ENCODE peak calls at places on chromosomes 6 and 20, in seven cellular contexts. One of them, this sample, is unnamed. For H3K9me3, the result is how much of the 10 kb centered on the place peaks cover.

GRCh38 chr6:100906325-100906724 is 25.2 kb upstream of the ASCC3 start:
- DNase-seq in hepatocyte: no peak
- DNase-seq in PC-3: no peak
- DNase-seq in IMR-90: no peak
- DNase-seq in ovary: no peak
- DNase-seq in naive thymus-derived CD4-positive, alpha-beta T cell: no peak
- DNase-seq in A549: no peak
- DNase-seq in this sample: no peak

GRCh38 chr20:44734938-44735337 is 10.7 kb upstream of the KCNK15 start:
- DNase-seq in naive thymus-derived CD4-positive, alpha-beta T cell: no peak
- DNase-seq in hepatocyte: peak
- DNase-seq in IMR-90: peak
- DNase-seq in PC-3: peak
- DNase-seq in ovary: no peak
- DNase-seq in A549: peak
- DNase-seq in this sample: peak

GRCh38 chr20:49657118-49657901 is 56.4 kb downstream of the B4GALT5 start:
- DNase-seq in ovary: no peak
- DNase-seq in A549: no peak
- DNase-seq in naive thymus-derived CD4-positive, alpha-beta T cell: no peak
- DNase-seq in PC-3: no peak
- DNase-seq in hepatocyte: no peak
- DNase-seq in IMR-90: peak
- DNase-seq in this sample: no peak

GRCh38 chr6:27863962-27864905 is 48.0 kb downstream of the OR2B2 start:
- DNase-seq in ovary: no peak
- DNase-seq in hepatocyte: no peak
- DNase-seq in A549: no peak
- DNase-seq in PC-3: no peak
- DNase-seq in IMR-90: peak
- DNase-seq in naive thymus-derived CD4-positive, alpha-beta T cell: peak
- DNase-seq in this sample: no peak

GRCh38 chr20:63090682-63091571 is 84.2 kb upstream of the BHLHE23 start:
- DNase-seq in PC-3: peak
- DNase-seq in hepatocyte: no peak
- DNase-seq in naive thymus-derived CD4-positive, alpha-beta T cell: no peak
- DNase-seq in IMR-90: no peak
- DNase-seq in ovary: peak
- DNase-seq in A549: no peak
- DNase-seq in this sample: no peak

GRCh38 chr6:11436508-11437096 is 100.9 kb upstream of the TMEM170B start:
- DNase-seq in ovary: no peak
- DNase-seq in IMR-90: no peak
- DNase-seq in PC-3: no peak
- DNase-seq in naive thymus-derived CD4-positive, alpha-beta T cell: no peak
- DNase-seq in A549: no peak
- DNase-seq in hepatocyte: no peak
- DNase-seq in this sample: no peak

GRCh38 chr20:1761116-1761515 is 103.5 kb upstream of the SIRPG start:
- DNase-seq in naive thymus-derived CD4-positive, alpha-beta T cell: no peak
- DNase-seq in A549: peak
- DNase-seq in hepatocyte: no peak
- DNase-seq in ovary: no peak
- DNase-seq in PC-3: peak
- DNase-seq in IMR-90: peak
- DNase-seq in this sample: peak

GRCh38 chr20:63540417-63541186 is 3.4 kb upstream of the PTK6 start:
- DNase-seq in A549: no peak
- DNase-seq in naive thymus-derived CD4-positive, alpha-beta T cell: no peak
- DNase-seq in ovary: no peak
- DNase-seq in PC-3: peak
- DNase-seq in hepatocyte: no peak
- DNase-seq in IMR-90: peak
- DNase-seq in this sample: peak

GRCh38 chr20:15547109-15547508 is 1026.1 kb downstream of the KIF16B start:
- DNase-seq in hepatocyte: no peak
- DNase-seq in naive thymus-derived CD4-positive, alpha-beta T cell: no peak
- DNase-seq in IMR-90: no peak
- DNase-seq in A549: no peak
- DNase-seq in PC-3: no peak
- DNase-seq in ovary: no peak
- DNase-seq in this sample: no peak

GRCh38 chr20:50731055-50731929 is at the start of gene PARD6B:
- DNase-seq in ovary: peak
- DNase-seq in IMR-90: peak
- DNase-seq in hepatocyte: peak
- DNase-seq in naive thymus-derived CD4-positive, alpha-beta T cell: peak
- DNase-seq in PC-3: peak
- DNase-seq in A549: peak
- DNase-seq in this sample: peak

GRCh38 chr6:170037541-170038250 is 253.2 kb downstream of the DLL1 start:
- DNase-seq in hepatocyte: no peak
- DNase-seq in PC-3: no peak
- DNase-seq in IMR-90: peak
- DNase-seq in naive thymus-derived CD4-positive, alpha-beta T cell: no peak
- DNase-seq in ovary: no peak
- DNase-seq in A549: no peak
- DNase-seq in this sample: no peak

GRCh38 chr6:15504040-15504491 is 158.8 kb downstream of the DTNBP1 start:
- DNase-seq in A549: no peak
- DNase-seq in hepatocyte: no peak
- DNase-seq in ovary: no peak
- DNase-seq in PC-3: no peak
- DNase-seq in naive thymus-derived CD4-positive, alpha-beta T cell: no peak
- DNase-seq in IMR-90: no peak
- DNase-seq in this sample: no peak

GRCh38 chr20:61086031-61086430 is 166.0 kb upstream of the CDH4 start:
- DNase-seq in IMR-90: no peak
- DNase-seq in ovary: no peak
- DNase-seq in hepatocyte: no peak
- DNase-seq in A549: no peak
- DNase-seq in naive thymus-derived CD4-positive, alpha-beta T cell: no peak
- DNase-seq in PC-3: no peak
- DNase-seq in this sample: no peak
- H3K9me3 ChIP-seq in IMR-90: under half
- H3K9me3 ChIP-seq in ovary: under half
- H3K9me3 ChIP-seq in hepatocyte: under half
- H3K9me3 ChIP-seq in A549: under half
- H3K9me3 ChIP-seq in naive thymus-derived CD4-positive, alpha-beta T cell: under half
- H3K9me3 ChIP-seq in PC-3: under half
- H3K9me3 ChIP-seq in this sample: under half

GRCh38 chr6:137188855-137189254 is 15.4 kb upstream of the IL22RA2 start:
- DNase-seq in IMR-90: no peak
- DNase-seq in naive thymus-derived CD4-positive, alpha-beta T cell: no peak
- DNase-seq in hepatocyte: no peak
- DNase-seq in ovary: no peak
- DNase-seq in PC-3: peak
- DNase-seq in A549: no peak
- DNase-seq in this sample: no peak
- H3K9me3 ChIP-seq in IMR-90: under half
- H3K9me3 ChIP-seq in naive thymus-derived CD4-positive, alpha-beta T cell: under half
- H3K9me3 ChIP-seq in hepatocyte: under half
- H3K9me3 ChIP-seq in ovary: under half
- H3K9me3 ChIP-seq in PC-3: under half
- H3K9me3 ChIP-seq in A549: under half
- H3K9me3 ChIP-seq in this sample: under half

GRCh38 chr6:66307490-66307889 is 600.5 kb upstream of the EYS start:
- DNase-seq in hepatocyte: no peak
- DNase-seq in PC-3: no peak
- DNase-seq in A549: no peak
- DNase-seq in IMR-90: no peak
- DNase-seq in naive thymus-derived CD4-positive, alpha-beta T cell: no peak
- DNase-seq in ovary: no peak
- DNase-seq in this sample: no peak
- H3K9me3 ChIP-seq in hepatocyte: under half
- H3K9me3 ChIP-seq in PC-3: under half
- H3K9me3 ChIP-seq in A549: under half
- H3K9me3 ChIP-seq in IMR-90: under half
- H3K9me3 ChIP-seq in naive thymus-derived CD4-positive, alpha-beta T cell: under half
- H3K9me3 ChIP-seq in ovary: under half
- H3K9me3 ChIP-seq in this sample: under half

DNA sequence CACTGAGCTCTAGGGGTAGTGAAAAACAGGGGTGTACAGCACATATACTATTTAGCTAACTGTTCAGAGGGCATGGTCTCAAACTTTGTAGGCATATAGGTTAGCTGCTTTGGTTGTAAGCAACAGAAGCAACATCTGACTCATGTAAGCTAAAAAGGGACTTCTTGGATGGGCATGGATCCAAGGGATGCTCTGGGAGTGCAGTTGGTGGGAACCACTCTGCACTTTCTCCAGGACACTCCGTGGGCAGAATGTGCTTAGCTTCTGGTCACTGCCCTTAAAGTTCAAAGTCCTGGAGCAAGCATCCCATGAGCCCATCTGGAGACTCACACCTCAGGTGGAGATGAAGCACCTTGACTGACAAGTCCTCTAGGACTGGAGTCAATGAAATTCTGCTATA is 11.5 kb downstream of the APCDD1L start:
- DNase-seq in IMR-90: no peak
- DNase-seq in A549: no peak
- DNase-seq in PC-3: no peak
- DNase-seq in naive thymus-derived CD4-positive, alpha-beta T cell: no peak
- DNase-seq in ovary: no peak
- DNase-seq in hepatocyte: no peak
- DNase-seq in this sample: no peak
- H3K9me3 ChIP-seq in IMR-90: under half
- H3K9me3 ChIP-seq in A549: under half
- H3K9me3 ChIP-seq in PC-3: under half
- H3K9me3 ChIP-seq in naive thymus-derived CD4-positive, alpha-beta T cell: under half
- H3K9me3 ChIP-seq in ovary: under half
- H3K9me3 ChIP-seq in hepatocyte: under half
- H3K9me3 ChIP-seq in this sample: under half

DNA sequence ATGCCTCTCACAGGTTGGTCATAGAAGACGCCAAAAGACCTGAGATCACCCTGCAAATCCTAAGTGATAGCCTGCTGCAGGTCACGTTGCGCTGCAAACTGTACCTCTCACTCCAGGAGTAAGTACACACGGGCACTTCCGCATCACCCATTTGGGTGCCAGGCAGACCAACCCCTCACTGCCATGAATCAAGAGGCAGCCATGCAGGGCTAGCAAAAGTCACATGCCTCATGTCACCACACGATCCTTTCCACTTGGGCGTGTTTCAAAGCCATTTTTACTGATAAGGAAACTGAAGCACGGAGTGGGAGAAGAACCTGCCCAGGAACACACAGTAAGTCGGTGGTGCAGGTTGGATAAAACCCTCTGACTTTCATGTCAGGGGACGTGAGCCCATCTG is 37.0 kb downstream of the BPIFB1 start:
- DNase-seq in ovary: no peak
- DNase-seq in hepatocyte: no peak
- DNase-seq in PC-3: no peak
- DNase-seq in naive thymus-derived CD4-positive, alpha-beta T cell: no peak
- DNase-seq in IMR-90: no peak
- DNase-seq in A549: no peak
- DNase-seq in this sample: no peak
- H3K9me3 ChIP-seq in ovary: under half
- H3K9me3 ChIP-seq in hepatocyte: under half
- H3K9me3 ChIP-seq in PC-3: under half
- H3K9me3 ChIP-seq in naive thymus-derived CD4-positive, alpha-beta T cell: under half
- H3K9me3 ChIP-seq in IMR-90: under half
- H3K9me3 ChIP-seq in A549: under half
- H3K9me3 ChIP-seq in this sample: under half

GRCh38 chr6:168722397-168722796 is 281.4 kb downstream of the SMOC2 start:
- DNase-seq in IMR-90: no peak
- DNase-seq in hepatocyte: no peak
- DNase-seq in PC-3: no peak
- DNase-seq in naive thymus-derived CD4-positive, alpha-beta T cell: no peak
- DNase-seq in ovary: no peak
- DNase-seq in A549: no peak
- DNase-seq in this sample: no peak
- H3K9me3 ChIP-seq in IMR-90: under half
- H3K9me3 ChIP-seq in hepatocyte: under half
- H3K9me3 ChIP-seq in PC-3: under half
- H3K9me3 ChIP-seq in naive thymus-derived CD4-positive, alpha-beta T cell: under half
- H3K9me3 ChIP-seq in ovary: under half
- H3K9me3 ChIP-seq in A549: under half
- H3K9me3 ChIP-seq in this sample: under half

GRCh38 chr20:55790178-55790577 is 215.1 kb downstream of the CBLN4 start:
- DNase-seq in IMR-90: no peak
- DNase-seq in naive thymus-derived CD4-positive, alpha-beta T cell: no peak
- DNase-seq in PC-3: no peak
- DNase-seq in ovary: no peak
- DNase-seq in hepatocyte: no peak
- DNase-seq in A549: no peak
- DNase-seq in this sample: no peak

GRCh38 chr20:55792049-55792448 is 213.3 kb downstream of the CBLN4 start:
- DNase-seq in hepatocyte: no peak
- DNase-seq in ovary: no peak
- DNase-seq in PC-3: no peak
- DNase-seq in A549: no peak
- DNase-seq in IMR-90: no peak
- DNase-seq in naive thymus-derived CD4-positive, alpha-beta T cell: no peak
- DNase-seq in this sample: no peak

DNA sequence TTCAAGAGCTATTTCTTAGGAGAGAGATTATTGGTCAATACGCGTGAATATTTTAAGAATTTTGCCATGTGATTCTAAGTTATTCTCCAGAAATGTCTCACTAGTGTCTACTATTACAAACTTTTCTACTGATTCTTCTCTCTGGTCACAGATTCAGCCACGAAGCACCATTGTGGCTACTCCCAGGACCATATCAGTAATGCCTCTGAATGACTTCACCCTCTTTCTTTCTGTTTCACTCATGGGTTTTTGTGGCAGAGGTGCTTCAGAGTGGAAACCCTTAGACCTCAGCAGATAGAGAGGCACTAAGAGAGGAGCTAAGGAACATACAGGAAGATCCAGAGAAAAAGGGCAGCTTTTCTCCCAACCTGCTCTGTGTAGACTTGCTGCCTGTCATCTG is 211.3 kb downstream of the CBLN4 start:
- DNase-seq in A549: no peak
- DNase-seq in ovary: no peak
- DNase-seq in naive thymus-derived CD4-positive, alpha-beta T cell: no peak
- DNase-seq in PC-3: no peak
- DNase-seq in hepatocyte: no peak
- DNase-seq in IMR-90: no peak
- DNase-seq in this sample: no peak
- H3K9me3 ChIP-seq in A549: under half
- H3K9me3 ChIP-seq in ovary: under half
- H3K9me3 ChIP-seq in naive thymus-derived CD4-positive, alpha-beta T cell: under half
- H3K9me3 ChIP-seq in PC-3: under half
- H3K9me3 ChIP-seq in hepatocyte: under half
- H3K9me3 ChIP-seq in IMR-90: under half
- H3K9me3 ChIP-seq in this sample: under half

DNA sequence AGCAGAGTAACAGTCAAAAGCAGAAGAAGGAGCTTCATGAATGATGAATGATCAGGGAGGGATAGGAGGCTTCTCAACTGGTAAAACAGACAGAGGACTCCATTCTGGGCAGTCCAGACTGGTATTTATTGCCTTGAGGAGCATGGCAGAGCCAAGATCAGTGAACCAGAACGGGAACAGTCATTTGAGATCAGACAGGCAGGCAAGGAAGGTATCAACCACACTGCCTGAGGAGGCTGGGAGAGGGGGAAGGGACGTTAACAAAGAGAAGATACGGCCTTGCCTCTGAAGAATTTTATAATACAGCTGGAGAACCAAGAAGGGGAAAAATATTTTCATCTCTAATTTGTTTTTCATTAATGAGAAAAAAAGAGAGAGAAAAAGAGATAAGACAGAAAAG is at the start of gene DEFB121:
- DNase-seq in IMR-90: no peak
- DNase-seq in A549: no peak
- DNase-seq in PC-3: no peak
- DNase-seq in hepatocyte: no peak
- DNase-seq in naive thymus-derived CD4-positive, alpha-beta T cell: no peak
- DNase-seq in ovary: no peak
- DNase-seq in this sample: no peak
- H3K9me3 ChIP-seq in IMR-90: under half
- H3K9me3 ChIP-seq in A549: under half
- H3K9me3 ChIP-seq in PC-3: under half
- H3K9me3 ChIP-seq in hepatocyte: under half
- H3K9me3 ChIP-seq in naive thymus-derived CD4-positive, alpha-beta T cell: under half
- H3K9me3 ChIP-seq in ovary: under half
- H3K9me3 ChIP-seq in this sample: under half

GRCh38 chr6:118294906-118295305 is 253.2 kb upstream of the PLN start:
- DNase-seq in IMR-90: no peak
- DNase-seq in naive thymus-derived CD4-positive, alpha-beta T cell: no peak
- DNase-seq in A549: no peak
- DNase-seq in ovary: no peak
- DNase-seq in hepatocyte: no peak
- DNase-seq in PC-3: no peak
- DNase-seq in this sample: no peak
- H3K9me3 ChIP-seq in IMR-90: under half
- H3K9me3 ChIP-seq in naive thymus-derived CD4-positive, alpha-beta T cell: under half
- H3K9me3 ChIP-seq in A549: under half
- H3K9me3 ChIP-seq in ovary: under half
- H3K9me3 ChIP-seq in hepatocyte: under half
- H3K9me3 ChIP-seq in PC-3: under half
- H3K9me3 ChIP-seq in this sample: under half